ENCODE peak calls at places on chromosomes 11 and 22, in six cellular contexts. L is pancreas, H is cerebellar cortex, I is GOT3, Z is hippocampal formation, D is NCI-H1417. V is an unnamed sample.

GRCh38 chr11:45606514-45607024 is 58.9 kb downstream of the CHST1 start:
- DNase-seq in L (no peak), I (no peak), D (peak; percentile 68), H (peak; percentile 48), Z (no peak), V (no peak)

GRCh38 chr11:58688779-58689503 is 42.8 kb downstream of the GLYAT start:
- DNase-seq in H (no peak), Z (no peak), L (no peak), D (no peak), I (no peak), V (no peak)

GRCh38 chr11:14974723-14975587 is 2.8 kb upstream of the CALCA start:
- DNase-seq in D (peak; percentile 43), Z (no peak), L (peak; percentile 80), I (no peak), H (peak; percentile 37), V (no peak)

GRCh38 chr11:107581147-107581546 is 9.8 kb upstream of the ELMOD1 start:
- DNase-seq in L (no peak), I (no peak), H (no peak), Z (no peak), D (no peak), V (no peak)

GRCh38 chr22:50192825-50193204 is 7.1 kb downstream of the TRABD start:
- DNase-seq in L (no peak), I (no peak), D (no peak), H (no peak), Z (no peak), V (no peak)

GRCh38 chr11:66066751-66067150 is 3.3 kb upstream of the PACS1 start:
- DNase-seq in L (no peak), Z (no peak), I (no peak), H (no peak), D (no peak), V (no peak)

GRCh38 chr11:23778971-23779370 is 717.9 kb upstream of the LUZP2 start:
- DNase-seq in Z (no peak), H (no peak), I (no peak), L (no peak), D (no peak), V (no peak)

GRCh38 chr11:76678316-76678715 is 7.8 kb upstream of the LRRC32 start:
- DNase-seq in I (no peak), H (no peak), D (no peak), Z (no peak), L (no peak), V (no peak)

GRCh38 chr11:795638-796564 is 2.2 kb downstream of the SLC25A22 start:
- DNase-seq in L (peak; percentile 77), Z (peak; percentile 27), H (peak; percentile 58), I (peak; percentile 41), D (peak; percentile 68), V (peak; percentile 76)

GRCh38 chr11:7677801-7678201 is 4.5 kb upstream of the CYB5R2 start:
- DNase-seq in I (no peak), Z (no peak), L (no peak), H (no peak), D (no peak), V (no peak)

GRCh38 chr11:131895865-131896264 is 525.5 kb downstream of the NTM start:
- DNase-seq in H (no peak), D (no peak), Z (no peak), I (no peak), L (no peak), V (no peak)

GRCh38 chr22:49566693-49567092 is 261.0 kb downstream of the BRD1 start:
- DNase-seq in Z (no peak), D (no peak), H (no peak), I (no peak), L (no peak), V (no peak)

GRCh38 chr22:43471186-43471585 is 59.4 kb downstream of the MPPED1 start:
- DNase-seq in D (no peak), I (no peak), H (no peak), Z (no peak), L (no peak), V (no peak)

GRCh38 chr11:73141031-73141308 is 1.1 kb downstream of the FCHSD2 start:
- DNase-seq in D (no peak), I (no peak), H (peak; percentile 45), Z (no peak), L (peak; percentile 66), V (no peak)

GRCh38 chr11:17163296-17163695 is 44.5 kb downstream of the PIK3C2A start:
- DNase-seq in I (no peak), D (no peak), L (no peak), H (no peak), Z (no peak), V (no peak)

GRCh38 chr11:64245401-64245796 is 1.3 kb downstream of the PPP1R14B start:
- DNase-seq in H (no peak), D (no peak), Z (peak; percentile 6), L (peak; percentile 81), I (no peak), V (no peak)

GRCh38 chr11:119356349-119357031 is 10.0 kb upstream of the MFRP start:
- DNase-seq in H (peak; percentile 72), D (no peak), Z (peak; percentile 44), L (no peak), I (no peak), V (no peak)

GRCh38 chr22:20957691-20958440 is 9.2 kb upstream of the AIFM3 start:
- DNase-seq in Z (no peak), I (no peak), H (peak; percentile 68), D (no peak), L (peak; percentile 70), V (no peak)

GRCh38 chr11:92596596-92597317 is 372.1 kb downstream of the FAT3 start:
- DNase-seq in Z (no peak), I (no peak), L (no peak), H (no peak), D (no peak), V (no peak)

GRCh38 chr11:2585566-2586090 is 114.2 kb downstream of the KCNQ1OT1 start:
- DNase-seq in I (no peak), L (peak; percentile 42), D (no peak), Z (no peak), H (no peak), V (no peak)

GRCh38 chr11:35618497-35619029 is 303 bp downstream of the FJX1 start:
- DNase-seq in I (no peak), Z (no peak), H (no peak), L (peak; percentile 78), D (peak; percentile 83), V (no peak)

GRCh38 chr11:60767388-60767811 is 10.7 kb downstream of the MS4A15 start:
- DNase-seq in I (no peak), L (no peak), H (no peak), Z (no peak), D (no peak), V (no peak)

GRCh38 chr11:113363406-113363805 is 24.2 kb upstream of the ANKK1 start:
- DNase-seq in I (no peak), Z (no peak), L (no peak), H (no peak), D (no peak), V (no peak)

GRCh38 chr11:92329137-92329536 is 104.5 kb downstream of the FAT3 start:
- DNase-seq in I (no peak), H (no peak), D (no peak), L (no peak), Z (no peak), V (no peak)

GRCh38 chr11:34790620-34791019 is 125.6 kb downstream of the APIP start:
- DNase-seq in I (no peak), D (no peak), H (no peak), Z (no peak), L (no peak), V (no peak)

GRCh38 chr22:21918466-21919185 is 34.0 kb downstream of the PPM1F start:
- DNase-seq in D (no peak), L (no peak), I (no peak), H (no peak), Z (no peak), V (no peak)

GRCh38 chr11:70601861-70602575 is 203.7 kb downstream of the CTTN start:
- DNase-seq in L (no peak), I (no peak), Z (no peak), D (peak; percentile 21), H (no peak), V (no peak)

GRCh38 chr11:313787-314547 is at the start of gene IFITM1:
- DNase-seq in L (no peak), I (no peak), H (peak; percentile 82), D (no peak), Z (no peak), V (no peak)

GRCh38 chr22:44752285-44753188 is at the start of gene ARHGAP8:
- DNase-seq in I (no peak), Z (no peak), L (peak; percentile 82), H (no peak), D (peak; percentile 22), V (no peak)

GRCh38 chr11:112321521-112322172 is 61.0 kb upstream of the PLET1 start:
- DNase-seq in D (peak; percentile 82), H (peak; percentile 85), I (no peak), L (no peak), Z (no peak), V (peak; percentile 32)

GRCh38 chr11:11572386-11572785 is 49.4 kb downstream of the GALNT18 start:
- DNase-seq in L (no peak), D (no peak), I (no peak), Z (no peak), H (no peak), V (no peak)

GRCh38 chr22:47434336-47435203 is 672.1 kb downstream of the TBC1D22A start:
- DNase-seq in L (no peak), Z (no peak), D (no peak), H (no peak), I (no peak), V (no peak)

GRCh38 chr22:20646377-20646776 is 127.5 kb upstream of the SERPIND1 start:
- DNase-seq in D (no peak), L (peak; percentile 11), H (no peak), I (no peak), Z (no peak), V (no peak)

GRCh38 chr11:16612801-16613400 is 125.5 kb upstream of the C11orf58 start:
- DNase-seq in L (no peak), I (no peak), Z (no peak), H (no peak), D (peak; percentile 61), V (no peak)

GRCh38 chr11:134393638-134394037 is 18.4 kb downstream of the B3GAT1 start:
- DNase-seq in I (no peak), Z (peak; percentile 29), H (no peak), L (no peak), D (peak; percentile 9), V (no peak)

GRCh38 chr11:64546600-64546999 is 44.4 kb upstream of the SLC22A12 start:
- DNase-seq in L (peak; percentile 34), D (no peak), H (no peak), I (no peak), Z (no peak), V (no peak)

GRCh38 chr11:124867700-124868099 is 2.5 kb downstream of the ROBO3 start:
- DNase-seq in H (peak; percentile 40), D (peak; percentile 48), L (no peak), Z (no peak), I (no peak), V (no peak)